ENCODE peak calls at places on chromosomes 3 and 15, in eight cellular contexts. A, O, M, F, W, C, R and S are unnamed samples.

GRCh38 chr15:62857411-62857853 is 185.1 kb upstream of the TPM1 start:
- DNase-seq in W (no peak), M (no peak), R (no peak), A (peak), C (no peak), F (no peak), O (no peak), S (no peak)

GRCh38 chr3:18657858-18658820 is 233.0 kb upstream of the SATB1 start:
- DNase-seq in C (no peak), O (no peak), A (peak), F (no peak), R (no peak), W (no peak), M (no peak), S (no peak)

GRCh38 chr3:53725308-53725995 is 120.8 kb downstream of the CHDH start:
- DNase-seq in O (no peak), F (no peak), W (no peak), A (no peak), C (no peak), M (no peak), R (no peak), S (no peak)

GRCh38 chr3:43213631-43214030 is 72.7 kb upstream of the SNRK start:
- DNase-seq in C (no peak), R (no peak), O (no peak), F (no peak), A (no peak), M (no peak), W (no peak), S (no peak)

GRCh38 chr3:66561374-66561773 is 60.6 kb upstream of the LRIG1 start:
- DNase-seq in C (no peak), R (no peak), O (no peak), W (no peak), A (no peak), M (no peak), F (no peak), S (no peak)

GRCh38 chr15:78256044-78256437 is 8.3 kb upstream of the DNAJA4 start:
- DNase-seq in A (no peak), O (no peak), M (no peak), C (no peak), W (no peak), F (no peak), R (no peak), S (no peak)

GRCh38 chr15:92898988-92899909 is 875 bp upstream of the CHD2 start:
- DNase-seq in W (no peak), R (no peak), O (no peak), F (no peak), A (no peak), M (peak), C (no peak), S (no peak)

GRCh38 chr3:8629151-8630021 is 15.2 kb downstream of the SSUH2 start:
- DNase-seq in W (no peak), F (peak), R (peak), A (peak), O (no peak), M (peak), C (peak), S (no peak)

GRCh38 chr3:185720326-185720725 is 104.5 kb downstream of the IGF2BP2 start:
- DNase-seq in W (no peak), R (no peak), C (no peak), O (no peak), F (no peak), M (no peak), A (no peak), S (no peak)

GRCh38 chr3:49803464-49804140 is 541 bp downstream of the INKA1 start:
- DNase-seq in O (no peak), R (peak), W (peak), M (no peak), A (peak), C (peak), F (peak), S (no peak)

GRCh38 chr3:75048650-75049049 is 434.2 kb upstream of the CNTN3 start:
- DNase-seq in W (no peak), R (no peak), M (no peak), C (no peak), F (no peak), O (no peak), A (no peak), S (no peak)